ENCODE peak calls at places on chromosomes 7 and 10, in six cellular contexts. L is sigmoid colon, R is transverse colon, S is tibial nerve, G is stomach, Z is GM12878. N is an unnamed sample. For H3K27me3, the result is how much of the 10 kb centered on the place peaks cover.

GRCh38 chr7:112399501-112399900 is 50.8 kb upstream of the IFRD1 start:
- DNase-seq in Z (no peak), S (no peak), G (no peak), L (no peak), R (no peak), N (no peak)

GRCh38 chr7:18361756-18362155 is 133.8 kb upstream of the HDAC9 start:
- DNase-seq in L (no peak), G (peak), R (peak), S (peak), Z (no peak), N (peak)

GRCh38 chr10:45000764-45001381 is at the start of gene ZNF22:
- DNase-seq in Z (no peak), L (peak), S (peak), R (peak), G (peak), N (peak)

GRCh38 chr10:132374612-132375011 is 22.4 kb upstream of the PWWP2B start:
- DNase-seq in Z (no peak), G (no peak), R (no peak), S (no peak), L (peak), N (peak)

GRCh38 chr10:60944159-60944909 is at the start of gene RHOBTB1:
- DNase-seq in S (peak), G (peak), R (peak), L (peak), Z (no peak), N (peak)

GRCh38 chr7:29217112-29217511 is 22.5 kb downstream of the CHN2 start:
- DNase-seq in Z (no peak), S (no peak), G (no peak), R (no peak), L (no peak), N (no peak)

GRCh38 chr7:25954395-25954794 is 197.6 kb upstream of the NFE2L3 start:
- DNase-seq in L (no peak), Z (no peak), G (no peak), R (no peak), S (no peak), N (no peak)

GRCh38 chr7:132131196-132131595 is 445.1 kb downstream of the PLXNA4 start:
- DNase-seq in S (no peak), Z (no peak), G (no peak), R (no peak), L (peak), N (no peak)

GRCh38 chr10:82910301-82910700 is 1035.3 kb downstream of the NRG3 start:
- DNase-seq in R (no peak), Z (no peak), G (no peak), L (no peak), S (no peak), N (no peak)

GRCh38 chr10:13690281-13690825 is 103.6 kb downstream of the PRPF18 start:
- DNase-seq in G (no peak), R (no peak), Z (no peak), S (no peak), L (peak), N (no peak)
- TF ChIP-seq EP300 in G (no peak), R (no peak), Z (no peak), S (no peak), L (no peak), N (no peak)

GRCh38 chr10:69385454-69386350 is 31.0 kb downstream of the TACR2 start:
- DNase-seq in S (no peak), R (no peak), G (no peak), L (no peak), Z (no peak), N (no peak)

GRCh38 chr10:69379800-69380199 is 36.9 kb downstream of the TACR2 start:
- DNase-seq in Z (no peak), S (no peak), R (no peak), G (no peak), L (no peak), N (no peak)

GRCh38 chr10:69382382-69383117 is 34.2 kb downstream of the TACR2 start:
- DNase-seq in L (no peak), Z (no peak), R (no peak), S (no peak), G (no peak), N (no peak)

GRCh38 chr10:69384320-69384719 is 32.4 kb downstream of the TACR2 start:
- DNase-seq in R (no peak), G (no peak), L (no peak), S (no peak), Z (no peak), N (no peak)

GRCh38 chr10:69383485-69384089 is 33.1 kb downstream of the TACR2 start:
- DNase-seq in Z (no peak), G (no peak), S (no peak), L (no peak), R (no peak), N (no peak)
- H3K27me3 ChIP-seq in Z (under half), G (under half), S (under half), L (under half), R (under half), N (under half)

DNA sequence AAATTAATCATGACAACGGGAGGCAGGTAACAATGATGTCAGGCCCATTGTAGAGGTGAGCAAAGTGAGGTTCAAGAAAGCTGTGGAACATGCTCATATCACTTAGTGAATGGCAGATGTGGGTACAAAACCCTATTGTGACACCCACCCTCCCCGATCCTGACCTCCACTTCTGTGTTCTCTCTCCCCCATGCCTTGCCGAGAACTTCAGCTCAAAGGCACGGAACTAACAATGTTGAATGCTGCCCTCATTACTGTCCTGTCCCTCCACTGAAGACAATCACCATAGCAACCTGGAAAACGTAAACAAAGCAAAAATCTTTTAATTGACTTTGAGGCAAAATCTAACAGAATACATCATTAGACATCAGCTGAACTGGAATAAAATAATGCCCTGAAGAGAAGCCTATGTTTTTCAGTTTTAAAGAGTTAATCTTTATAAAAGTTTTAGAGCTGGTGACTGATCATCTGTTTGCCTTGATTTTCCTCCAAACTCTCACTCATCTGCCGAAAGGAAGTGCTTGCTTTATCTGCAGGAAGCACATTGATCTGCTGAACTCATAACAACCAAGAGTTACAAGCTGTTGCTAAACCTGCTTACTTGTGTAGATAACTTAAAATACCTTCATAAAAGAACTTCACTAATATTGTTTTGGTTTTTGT is 133.6 kb downstream of the CUBN start:
- DNase-seq in Z (no peak), G (no peak), R (no peak), S (no peak), L (no peak), N (no peak)
- TF ChIP-seq POLR2A in Z (no peak), G (no peak), R (no peak), S (no peak), L (no peak), N (no peak)

GRCh38 chr10:58555170-58555929 is 42.7 kb downstream of the BICC1 start:
- DNase-seq in L (no peak), S (no peak), R (no peak), Z (no peak), G (no peak), N (no peak)
- TF ChIP-seq EP300 in L (no peak), S (no peak), R (no peak), Z (no peak), G (no peak), N (no peak)

GRCh38 chr10:100621360-100622205 is 85.8 kb downstream of the HIF1AN start:
- DNase-seq in G (no peak), R (no peak), L (no peak), S (no peak), Z (no peak), N (no peak)
- H3K27me3 ChIP-seq in G (half or more), R (half or more), L (half or more), S (half or more), Z (under half), N (under half)

GRCh38 chr10:102799691-102800435 is 37.4 kb downstream of the CYP17A1 start:
- DNase-seq in R (no peak), S (no peak), Z (no peak), L (peak), G (peak), N (no peak)
- TF ChIP-seq POLR2A in R (no peak), S (no peak), Z (no peak), L (no peak), G (no peak), N (no peak)

GRCh38 chr10:89283174-89283987 is 18.5 kb upstream of the IFIT2 start:
- DNase-seq in G (no peak), Z (no peak), R (no peak), L (no peak), S (no peak), N (no peak)
- TF ChIP-seq EP300 in G (no peak), Z (no peak), R (no peak), L (no peak), S (no peak), N (no peak)